ENCODE peak calls at places on chromosomes 5 and 9, in nine cellular contexts. One of them, this sample, is unnamed.
A peak's percentile ranks its signal among the peaks of the same experiment; 100 is the strongest.

GRCh38 chr5:6545770-6546690 is 86.8 kb downstream of the NSUN2 start:
- DNase-seq in GM12891: no peak
- DNase-seq in Panc1: no peak
- DNase-seq in breast epithelium: peak; percentile 9
- DNase-seq in stomach: no peak
- DNase-seq in H1: no peak
- DNase-seq in K562: no peak
- DNase-seq in spleen: no peak
- DNase-seq in sigmoid colon: peak; percentile 88
- DNase-seq in this sample: no peak

GRCh38 chr5:56269216-56269927 is 36.2 kb upstream of the ANKRD55 start:
- DNase-seq in GM12891: peak; percentile 25
- DNase-seq in Panc1: no peak
- DNase-seq in breast epithelium: no peak
- DNase-seq in stomach: no peak
- DNase-seq in H1: no peak
- DNase-seq in K562: peak; percentile 22
- DNase-seq in spleen: no peak
- DNase-seq in sigmoid colon: no peak
- DNase-seq in this sample: peak; percentile 12

GRCh38 chr9:131441441-131441840 is 47.6 kb downstream of the PRRC2B start:
- DNase-seq in GM12891: no peak
- DNase-seq in Panc1: no peak
- DNase-seq in breast epithelium: no peak
- DNase-seq in stomach: no peak
- DNase-seq in H1: no peak
- DNase-seq in K562: no peak
- DNase-seq in spleen: peak; percentile 73
- DNase-seq in sigmoid colon: peak; percentile 25
- DNase-seq in this sample: no peak

GRCh38 chr5:128426090-128426534 is 111.9 kb downstream of the FBN2 start:
- DNase-seq in GM12891: no peak
- DNase-seq in Panc1: no peak
- DNase-seq in breast epithelium: no peak
- DNase-seq in stomach: no peak
- DNase-seq in H1: no peak
- DNase-seq in K562: no peak
- DNase-seq in spleen: no peak
- DNase-seq in sigmoid colon: no peak
- DNase-seq in this sample: no peak

GRCh38 chr9:38079410-38080105 is 10.5 kb upstream of the SHB start:
- DNase-seq in GM12891: no peak
- DNase-seq in Panc1: no peak
- DNase-seq in breast epithelium: peak; percentile 16
- DNase-seq in stomach: no peak
- DNase-seq in H1: peak; percentile 35
- DNase-seq in K562: no peak
- DNase-seq in spleen: no peak
- DNase-seq in sigmoid colon: peak; percentile 79
- DNase-seq in this sample: no peak

GRCh38 chr5:123125172-123125508 is 36.1 kb downstream of the PRDM6 start:
- DNase-seq in GM12891: no peak
- DNase-seq in Panc1: no peak
- DNase-seq in breast epithelium: no peak
- DNase-seq in stomach: no peak
- DNase-seq in H1: no peak
- DNase-seq in K562: no peak
- DNase-seq in spleen: no peak
- DNase-seq in sigmoid colon: no peak
- DNase-seq in this sample: no peak

GRCh38 chr5:60959156-60959555 is 14.2 kb downstream of the NDUFAF2 start:
- DNase-seq in GM12891: no peak
- DNase-seq in Panc1: no peak
- DNase-seq in breast epithelium: no peak
- DNase-seq in stomach: no peak
- DNase-seq in H1: no peak
- DNase-seq in K562: no peak
- DNase-seq in spleen: no peak
- DNase-seq in sigmoid colon: no peak
- DNase-seq in this sample: peak; percentile 21

GRCh38 chr5:1526151-1526631 is 2.4 kb upstream of the LPCAT1 start:
- DNase-seq in GM12891: no peak
- DNase-seq in Panc1: no peak
- DNase-seq in breast epithelium: no peak
- DNase-seq in stomach: peak; percentile 22
- DNase-seq in H1: peak; percentile 38
- DNase-seq in K562: no peak
- DNase-seq in spleen: peak; percentile 74
- DNase-seq in sigmoid colon: peak; percentile 44
- DNase-seq in this sample: no peak

GRCh38 chr5:57032151-57032551 is 80.2 kb upstream of the MIER3 start:
- DNase-seq in GM12891: no peak
- DNase-seq in Panc1: no peak
- DNase-seq in breast epithelium: no peak
- DNase-seq in stomach: peak; percentile 35
- DNase-seq in H1: no peak
- DNase-seq in K562: no peak
- DNase-seq in spleen: no peak
- DNase-seq in sigmoid colon: no peak
- DNase-seq in this sample: peak; percentile 70

GRCh38 chr5:124658867-124659557 is 87.4 kb downstream of the ZNF608 start:
- DNase-seq in GM12891: no peak
- DNase-seq in Panc1: no peak
- DNase-seq in breast epithelium: no peak
- DNase-seq in stomach: no peak
- DNase-seq in H1: no peak
- DNase-seq in K562: no peak
- DNase-seq in spleen: no peak
- DNase-seq in sigmoid colon: no peak
- DNase-seq in this sample: no peak
- TF ChIP-seq POLR2AphosphoS5 in GM12891: no peak
- TF ChIP-seq POLR2AphosphoS5 in Panc1: no peak
- TF ChIP-seq POLR2AphosphoS5 in breast epithelium: no peak
- TF ChIP-seq POLR2AphosphoS5 in stomach: no peak
- TF ChIP-seq POLR2AphosphoS5 in H1: no peak
- TF ChIP-seq POLR2AphosphoS5 in K562: no peak
- TF ChIP-seq POLR2AphosphoS5 in spleen: no peak
- TF ChIP-seq POLR2AphosphoS5 in sigmoid colon: no peak
- TF ChIP-seq POLR2AphosphoS5 in this sample: no peak

GRCh38 chr5:148806520-148806931 is 19.9 kb upstream of the ADRB2 start:
- DNase-seq in GM12891: no peak
- DNase-seq in Panc1: no peak
- DNase-seq in breast epithelium: no peak
- DNase-seq in stomach: no peak
- DNase-seq in H1: no peak
- DNase-seq in K562: peak; percentile 64
- DNase-seq in spleen: no peak
- DNase-seq in sigmoid colon: no peak
- DNase-seq in this sample: no peak
- TF ChIP-seq POLR2AphosphoS5 in GM12891: no peak
- TF ChIP-seq POLR2AphosphoS5 in Panc1: no peak
- TF ChIP-seq POLR2AphosphoS5 in breast epithelium: no peak
- TF ChIP-seq POLR2AphosphoS5 in stomach: no peak
- TF ChIP-seq POLR2AphosphoS5 in H1: no peak
- TF ChIP-seq POLR2AphosphoS5 in K562: peak; percentile 43
- TF ChIP-seq POLR2AphosphoS5 in spleen: no peak
- TF ChIP-seq POLR2AphosphoS5 in sigmoid colon: no peak
- TF ChIP-seq POLR2AphosphoS5 in this sample: no peak

GRCh38 chr5:74064911-74065310 is 438.9 kb downstream of the ARHGEF28 start:
- DNase-seq in GM12891: no peak
- DNase-seq in Panc1: no peak
- DNase-seq in breast epithelium: no peak
- DNase-seq in stomach: no peak
- DNase-seq in H1: no peak
- DNase-seq in K562: no peak
- DNase-seq in spleen: no peak
- DNase-seq in sigmoid colon: no peak
- DNase-seq in this sample: no peak

GRCh38 chr5:74063821-74064598 is 438.0 kb downstream of the ARHGEF28 start:
- DNase-seq in GM12891: no peak
- DNase-seq in Panc1: peak; percentile 25
- DNase-seq in breast epithelium: no peak
- DNase-seq in stomach: no peak
- DNase-seq in H1: no peak
- DNase-seq in K562: no peak
- DNase-seq in spleen: no peak
- DNase-seq in sigmoid colon: no peak
- DNase-seq in this sample: no peak

GRCh38 chr5:74070766-74071165 is 444.8 kb downstream of the ARHGEF28 start:
- DNase-seq in GM12891: no peak
- DNase-seq in Panc1: no peak
- DNase-seq in breast epithelium: no peak
- DNase-seq in stomach: no peak
- DNase-seq in H1: no peak
- DNase-seq in K562: no peak
- DNase-seq in spleen: no peak
- DNase-seq in sigmoid colon: no peak
- DNase-seq in this sample: no peak

GRCh38 chr5:74069741-74070140 is 443.7 kb downstream of the ARHGEF28 start:
- DNase-seq in GM12891: no peak
- DNase-seq in Panc1: no peak
- DNase-seq in breast epithelium: no peak
- DNase-seq in stomach: no peak
- DNase-seq in H1: no peak
- DNase-seq in K562: no peak
- DNase-seq in spleen: no peak
- DNase-seq in sigmoid colon: no peak
- DNase-seq in this sample: no peak

DNA sequence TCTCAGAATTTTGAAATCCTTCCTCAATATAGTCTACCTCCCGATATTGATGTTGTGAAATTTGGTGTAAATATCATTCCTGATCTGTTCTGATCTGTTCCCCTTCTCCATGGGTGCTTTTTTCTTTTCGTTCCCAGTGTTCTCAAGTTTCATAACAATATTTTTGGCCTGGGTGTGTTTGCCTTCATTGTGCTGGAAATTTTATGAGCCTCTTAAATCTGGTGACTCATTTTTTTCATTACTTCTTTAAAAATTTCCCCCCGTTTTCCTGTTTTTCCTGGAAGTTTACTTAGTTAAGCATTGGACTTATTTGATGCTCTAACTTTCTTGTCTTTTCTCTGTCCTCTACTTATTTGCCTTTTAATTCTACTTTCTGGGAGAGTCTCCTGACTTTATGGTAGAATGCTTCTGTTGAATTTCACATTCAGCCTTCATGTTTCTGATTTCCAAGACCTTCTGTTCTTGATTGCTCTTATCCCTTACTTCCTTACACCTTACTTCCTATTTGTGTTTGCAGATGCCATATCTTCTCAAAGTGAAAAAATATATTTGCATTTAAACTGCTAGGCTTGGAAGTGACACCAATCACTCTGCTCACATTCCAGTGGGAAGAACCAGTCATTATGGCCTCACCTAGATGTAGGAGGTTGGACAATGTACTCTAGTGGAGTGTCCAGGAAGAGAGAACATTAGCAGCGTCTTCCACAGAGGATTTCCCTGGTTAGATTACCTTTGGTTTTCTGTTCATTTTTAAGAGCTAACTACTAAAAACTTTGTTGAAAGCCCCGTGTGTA is 441.9 kb downstream of the ARHGEF28 start:
- DNase-seq in GM12891: no peak
- DNase-seq in Panc1: no peak
- DNase-seq in breast epithelium: no peak
- DNase-seq in stomach: no peak
- DNase-seq in H1: no peak
- DNase-seq in K562: no peak
- DNase-seq in spleen: no peak
- DNase-seq in sigmoid colon: no peak
- DNase-seq in this sample: peak; percentile 8
- TF ChIP-seq POLR2AphosphoS5 in GM12891: no peak
- TF ChIP-seq POLR2AphosphoS5 in Panc1: no peak
- TF ChIP-seq POLR2AphosphoS5 in breast epithelium: no peak
- TF ChIP-seq POLR2AphosphoS5 in stomach: no peak
- TF ChIP-seq POLR2AphosphoS5 in H1: no peak
- TF ChIP-seq POLR2AphosphoS5 in K562: no peak
- TF ChIP-seq POLR2AphosphoS5 in spleen: no peak
- TF ChIP-seq POLR2AphosphoS5 in sigmoid colon: no peak
- TF ChIP-seq POLR2AphosphoS5 in this sample: no peak

GRCh38 chr5:159208508-159209437 is 580 bp downstream of the RNF145 start:
- DNase-seq in GM12891: peak; percentile 17
- DNase-seq in Panc1: no peak
- DNase-seq in breast epithelium: no peak
- DNase-seq in stomach: peak; percentile 27
- DNase-seq in H1: peak; percentile 64
- DNase-seq in K562: peak; percentile 71
- DNase-seq in spleen: no peak
- DNase-seq in sigmoid colon: peak; percentile 70
- DNase-seq in this sample: no peak

GRCh38 chr5:159207222-159207615 is 2.1 kb downstream of the RNF145 start:
- DNase-seq in GM12891: no peak
- DNase-seq in Panc1: no peak
- DNase-seq in breast epithelium: no peak
- DNase-seq in stomach: no peak
- DNase-seq in H1: no peak
- DNase-seq in K562: no peak
- DNase-seq in spleen: no peak
- DNase-seq in sigmoid colon: no peak
- DNase-seq in this sample: no peak

GRCh38 chr5:159206818-159207217 is 2.5 kb downstream of the RNF145 start:
- DNase-seq in GM12891: no peak
- DNase-seq in Panc1: no peak
- DNase-seq in breast epithelium: no peak
- DNase-seq in stomach: no peak
- DNase-seq in H1: no peak
- DNase-seq in K562: no peak
- DNase-seq in spleen: no peak
- DNase-seq in sigmoid colon: no peak
- DNase-seq in this sample: no peak

GRCh38 chr5:159206368-159206767 is 3.0 kb downstream of the RNF145 start:
- DNase-seq in GM12891: no peak
- DNase-seq in Panc1: no peak
- DNase-seq in breast epithelium: no peak
- DNase-seq in stomach: no peak
- DNase-seq in H1: no peak
- DNase-seq in K562: no peak
- DNase-seq in spleen: no peak
- DNase-seq in sigmoid colon: no peak
- DNase-seq in this sample: no peak

DNA sequence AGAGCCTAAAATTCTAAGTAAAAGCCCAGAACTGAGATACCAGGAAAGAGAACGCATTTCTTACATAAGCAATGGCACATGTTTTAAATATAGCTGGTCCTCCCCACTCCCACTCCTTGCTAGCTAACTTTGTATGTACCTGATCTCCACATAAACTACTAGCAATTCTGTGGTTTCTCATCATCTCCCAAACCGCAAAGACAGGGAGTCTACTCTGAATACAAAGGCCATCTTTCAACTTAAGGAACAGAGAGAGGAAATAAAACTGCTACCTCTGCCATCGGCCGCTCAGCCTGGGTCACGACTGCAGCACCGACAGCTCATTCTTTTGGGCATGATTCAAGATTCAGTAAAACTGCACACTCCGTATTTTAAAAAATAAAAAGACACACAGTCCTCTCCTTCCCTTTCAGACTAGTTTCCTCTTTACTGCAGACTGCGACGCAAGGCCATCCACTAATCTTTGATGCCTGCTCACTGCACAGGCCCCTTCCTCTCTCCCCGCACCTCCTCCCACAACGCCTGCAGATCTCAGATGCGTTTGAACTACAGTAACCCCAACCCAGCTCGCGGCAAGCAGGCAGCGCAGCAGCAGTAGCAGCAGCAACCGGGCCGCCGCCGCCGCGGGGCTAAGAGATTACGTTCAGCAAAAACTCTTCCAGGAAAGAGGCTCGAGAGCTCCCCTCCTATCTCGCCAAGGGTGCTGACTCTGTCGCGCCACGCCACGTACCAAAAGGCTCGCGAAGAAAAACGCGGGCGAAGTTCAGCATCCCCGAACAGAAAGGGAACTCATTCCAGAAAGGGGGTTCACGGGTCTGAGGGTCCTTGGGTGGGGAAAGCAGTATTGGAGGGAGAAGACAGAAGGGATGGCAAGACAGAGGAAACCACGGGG is 1.5 kb downstream of the RNF145 start:
- DNase-seq in GM12891: peak; percentile 31
- DNase-seq in Panc1: peak; percentile 63
- DNase-seq in breast epithelium: peak; percentile 70
- DNase-seq in stomach: peak; percentile 82
- DNase-seq in H1: peak; percentile 72
- DNase-seq in K562: peak; percentile 53
- DNase-seq in spleen: peak; percentile 96
- DNase-seq in sigmoid colon: peak; percentile 91
- DNase-seq in this sample: peak; percentile 33
- TF ChIP-seq POLR2AphosphoS5 in GM12891: no peak
- TF ChIP-seq POLR2AphosphoS5 in Panc1: peak; percentile 30
- TF ChIP-seq POLR2AphosphoS5 in breast epithelium: peak; percentile 18
- TF ChIP-seq POLR2AphosphoS5 in stomach: peak; percentile 86
- TF ChIP-seq POLR2AphosphoS5 in H1: peak; percentile 73
- TF ChIP-seq POLR2AphosphoS5 in K562: peak; percentile 76
- TF ChIP-seq POLR2AphosphoS5 in spleen: peak; percentile 86
- TF ChIP-seq POLR2AphosphoS5 in sigmoid colon: peak; percentile 83
- TF ChIP-seq POLR2AphosphoS5 in this sample: no peak

This sample was measured in HCT116.